ENCODE peak calls at places on chromosomes 7 and 10, in four cellular contexts. O is CD8-positive, alpha-beta memory T cell; I is NCI-H1092 treated with DMSO at 0.1 percent for 48 hours; R is stimulated activated naive B cell treated with anti-CD40 and anti-IgM and Interleukin-4, amounts not matched to agents 10 μg/mL and 1 μg/mL and 100 μg/mL, for 72 hours. Q is an unnamed sample.

GRCh38 chr10:43653746-43654145 is 5.1 kb upstream of the ZNF32 start:
- DNase-seq in O (no peak), R (no peak), I (no peak), Q (no peak)

GRCh38 chr7:25073451-25073850 is 51.6 kb downstream of the CYCS start:
- DNase-seq in R (no peak), O (no peak), I (no peak), Q (no peak)

GRCh38 chr10:68178592-68178991 is 53.3 kb downstream of the ATOH7 start:
- DNase-seq in R (no peak), O (no peak), I (no peak), Q (no peak)

GRCh38 chr7:107767391-107767790 is 23.4 kb downstream of the CBLL1 start:
- DNase-seq in O (no peak), R (no peak), I (no peak), Q (no peak)

GRCh38 chr7:132656846-132657776 is 80.8 kb upstream of the PLXNA4 start:
- DNase-seq in R (no peak), O (no peak), I (peak; percentile 14), Q (peak; percentile 34)

GRCh38 chr7:481219-481930 is 38.3 kb downstream of the PDGFA start:
- DNase-seq in O (no peak), I (no peak), R (no peak), Q (no peak)

GRCh38 chr7:29397398-29397797 is 166.2 kb upstream of the PRR15 start:
- DNase-seq in R (no peak), O (no peak), I (peak; percentile 27), Q (no peak)

GRCh38 chr10:113612154-113612553 is 51.7 kb downstream of the NRAP start:
- DNase-seq in O (no peak), R (no peak), I (no peak), Q (no peak)

GRCh38 chr10:122307669-122308486 is 36.8 kb downstream of the BTBD16 start:
- DNase-seq in I (no peak), R (no peak), O (no peak), Q (no peak)